ENCODE peak calls at places on chromosomes 3 and 15, in ten cellular contexts. One of them, this sample, is unnamed.

GRCh38 chr15:29805708-29806104 is 16.6 kb downstream of the TJP1 start:
- DNase-seq in stimulated activated CD8-positive, alpha-beta memory T cell treated with anti-CD3 and anti-CD28 coated beads, Interleukin-15, amount 100 ng/mL, for 48 hours: no peak
- DNase-seq in lung microvascular endothelial cell: no peak
- DNase-seq in Caki2: no peak
- DNase-seq in T-helper 9 cell: no peak
- DNase-seq in HFFc6: no peak
- DNase-seq in effector CD4-positive, alpha-beta T cell: no peak
- DNase-seq in amygdala: no peak
- DNase-seq in activated CD4-positive, CD25-positive, alpha-beta regulatory T cell treated with anti-CD3 and anti-CD28 coated beads, Interleukin-2, amount 50 U/mL, for 72 hours: no peak
- DNase-seq in fibroblast of pulmonary artery: no peak
- DNase-seq in this sample: no peak

GRCh38 chr15:90592144-90592887 is 62.6 kb downstream of the CRTC3 start:
- DNase-seq in stimulated activated CD8-positive, alpha-beta memory T cell treated with anti-CD3 and anti-CD28 coated beads, Interleukin-15, amount 100 ng/mL, for 48 hours: no peak
- DNase-seq in lung microvascular endothelial cell: no peak
- DNase-seq in Caki2: no peak
- DNase-seq in T-helper 9 cell: no peak
- DNase-seq in HFFc6: peak; percentile 82
- DNase-seq in effector CD4-positive, alpha-beta T cell: no peak
- DNase-seq in amygdala: no peak
- DNase-seq in activated CD4-positive, CD25-positive, alpha-beta regulatory T cell treated with anti-CD3 and anti-CD28 coated beads, Interleukin-2, amount 50 U/mL, for 72 hours: no peak
- DNase-seq in fibroblast of pulmonary artery: peak; percentile 77
- DNase-seq in this sample: no peak

GRCh38 chr3:130849111-130849552 is 44.8 kb upstream of the ATP2C1 start:
- DNase-seq in stimulated activated CD8-positive, alpha-beta memory T cell treated with anti-CD3 and anti-CD28 coated beads, Interleukin-15, amount 100 ng/mL, for 48 hours: no peak
- DNase-seq in lung microvascular endothelial cell: no peak
- DNase-seq in Caki2: no peak
- DNase-seq in T-helper 9 cell: no peak
- DNase-seq in HFFc6: no peak
- DNase-seq in effector CD4-positive, alpha-beta T cell: no peak
- DNase-seq in amygdala: no peak
- DNase-seq in activated CD4-positive, CD25-positive, alpha-beta regulatory T cell treated with anti-CD3 and anti-CD28 coated beads, Interleukin-2, amount 50 U/mL, for 72 hours: no peak
- DNase-seq in fibroblast of pulmonary artery: no peak
- DNase-seq in this sample: no peak

GRCh38 chr3:196400331-196400730 is 31.9 kb downstream of the UBXN7 start:
- DNase-seq in stimulated activated CD8-positive, alpha-beta memory T cell treated with anti-CD3 and anti-CD28 coated beads, Interleukin-15, amount 100 ng/mL, for 48 hours: no peak
- DNase-seq in lung microvascular endothelial cell: no peak
- DNase-seq in Caki2: no peak
- DNase-seq in T-helper 9 cell: no peak
- DNase-seq in HFFc6: no peak
- DNase-seq in effector CD4-positive, alpha-beta T cell: no peak
- DNase-seq in amygdala: no peak
- DNase-seq in activated CD4-positive, CD25-positive, alpha-beta regulatory T cell treated with anti-CD3 and anti-CD28 coated beads, Interleukin-2, amount 50 U/mL, for 72 hours: no peak
- DNase-seq in fibroblast of pulmonary artery: no peak
- DNase-seq in this sample: no peak

GRCh38 chr3:128293930-128294329 is 140.6 kb downstream of the EEFSEC start:
- DNase-seq in stimulated activated CD8-positive, alpha-beta memory T cell treated with anti-CD3 and anti-CD28 coated beads, Interleukin-15, amount 100 ng/mL, for 48 hours: no peak
- DNase-seq in lung microvascular endothelial cell: no peak
- DNase-seq in Caki2: no peak
- DNase-seq in T-helper 9 cell: no peak
- DNase-seq in HFFc6: no peak
- DNase-seq in effector CD4-positive, alpha-beta T cell: no peak
- DNase-seq in amygdala: no peak
- DNase-seq in activated CD4-positive, CD25-positive, alpha-beta regulatory T cell treated with anti-CD3 and anti-CD28 coated beads, Interleukin-2, amount 50 U/mL, for 72 hours: no peak
- DNase-seq in fibroblast of pulmonary artery: no peak
- DNase-seq in this sample: no peak

GRCh38 chr15:63140936-63141335 is 16.3 kb downstream of the RPS27L start:
- DNase-seq in stimulated activated CD8-positive, alpha-beta memory T cell treated with anti-CD3 and anti-CD28 coated beads, Interleukin-15, amount 100 ng/mL, for 48 hours: no peak
- DNase-seq in lung microvascular endothelial cell: no peak
- DNase-seq in Caki2: no peak
- DNase-seq in T-helper 9 cell: no peak
- DNase-seq in HFFc6: no peak
- DNase-seq in effector CD4-positive, alpha-beta T cell: no peak
- DNase-seq in amygdala: no peak
- DNase-seq in activated CD4-positive, CD25-positive, alpha-beta regulatory T cell treated with anti-CD3 and anti-CD28 coated beads, Interleukin-2, amount 50 U/mL, for 72 hours: no peak
- DNase-seq in fibroblast of pulmonary artery: no peak
- DNase-seq in this sample: no peak

GRCh38 chr3:169227911-169228310 is 435.6 kb downstream of the MECOM start:
- DNase-seq in stimulated activated CD8-positive, alpha-beta memory T cell treated with anti-CD3 and anti-CD28 coated beads, Interleukin-15, amount 100 ng/mL, for 48 hours: no peak
- DNase-seq in lung microvascular endothelial cell: peak; percentile 57
- DNase-seq in Caki2: no peak
- DNase-seq in T-helper 9 cell: no peak
- DNase-seq in HFFc6: peak; percentile 59
- DNase-seq in effector CD4-positive, alpha-beta T cell: no peak
- DNase-seq in amygdala: no peak
- DNase-seq in activated CD4-positive, CD25-positive, alpha-beta regulatory T cell treated with anti-CD3 and anti-CD28 coated beads, Interleukin-2, amount 50 U/mL, for 72 hours: no peak
- DNase-seq in fibroblast of pulmonary artery: peak; percentile 80
- DNase-seq in this sample: no peak

GRCh38 chr3:136193273-136194043 is 2.7 kb downstream of the MSL2 start:
- DNase-seq in stimulated activated CD8-positive, alpha-beta memory T cell treated with anti-CD3 and anti-CD28 coated beads, Interleukin-15, amount 100 ng/mL, for 48 hours: no peak
- DNase-seq in lung microvascular endothelial cell: no peak
- DNase-seq in Caki2: peak; percentile 29
- DNase-seq in T-helper 9 cell: no peak
- DNase-seq in HFFc6: no peak
- DNase-seq in effector CD4-positive, alpha-beta T cell: no peak
- DNase-seq in amygdala: no peak
- DNase-seq in activated CD4-positive, CD25-positive, alpha-beta regulatory T cell treated with anti-CD3 and anti-CD28 coated beads, Interleukin-2, amount 50 U/mL, for 72 hours: no peak
- DNase-seq in fibroblast of pulmonary artery: no peak
- DNase-seq in this sample: no peak

GRCh38 chr3:30440880-30441279 is 165.5 kb upstream of the TGFBR2 start:
- DNase-seq in stimulated activated CD8-positive, alpha-beta memory T cell treated with anti-CD3 and anti-CD28 coated beads, Interleukin-15, amount 100 ng/mL, for 48 hours: no peak
- DNase-seq in lung microvascular endothelial cell: peak; percentile 24
- DNase-seq in Caki2: no peak
- DNase-seq in T-helper 9 cell: no peak
- DNase-seq in HFFc6: no peak
- DNase-seq in effector CD4-positive, alpha-beta T cell: no peak
- DNase-seq in amygdala: no peak
- DNase-seq in activated CD4-positive, CD25-positive, alpha-beta regulatory T cell treated with anti-CD3 and anti-CD28 coated beads, Interleukin-2, amount 50 U/mL, for 72 hours: no peak
- DNase-seq in fibroblast of pulmonary artery: peak; percentile 87
- DNase-seq in this sample: no peak

GRCh38 chr3:44301746-44302145 is 36.8 kb upstream of the TCAIM start:
- DNase-seq in stimulated activated CD8-positive, alpha-beta memory T cell treated with anti-CD3 and anti-CD28 coated beads, Interleukin-15, amount 100 ng/mL, for 48 hours: no peak
- DNase-seq in lung microvascular endothelial cell: no peak
- DNase-seq in Caki2: no peak
- DNase-seq in T-helper 9 cell: no peak
- DNase-seq in HFFc6: no peak
- DNase-seq in effector CD4-positive, alpha-beta T cell: no peak
- DNase-seq in amygdala: no peak
- DNase-seq in activated CD4-positive, CD25-positive, alpha-beta regulatory T cell treated with anti-CD3 and anti-CD28 coated beads, Interleukin-2, amount 50 U/mL, for 72 hours: no peak
- DNase-seq in fibroblast of pulmonary artery: no peak
- DNase-seq in this sample: no peak

GRCh38 chr15:76073554-76073953 is 13.8 kb downstream of the TMEM266 start:
- DNase-seq in stimulated activated CD8-positive, alpha-beta memory T cell treated with anti-CD3 and anti-CD28 coated beads, Interleukin-15, amount 100 ng/mL, for 48 hours: no peak
- DNase-seq in lung microvascular endothelial cell: no peak
- DNase-seq in Caki2: peak; percentile 16
- DNase-seq in T-helper 9 cell: no peak
- DNase-seq in HFFc6: no peak
- DNase-seq in effector CD4-positive, alpha-beta T cell: no peak
- DNase-seq in amygdala: no peak
- DNase-seq in activated CD4-positive, CD25-positive, alpha-beta regulatory T cell treated with anti-CD3 and anti-CD28 coated beads, Interleukin-2, amount 50 U/mL, for 72 hours: no peak
- DNase-seq in fibroblast of pulmonary artery: no peak
- DNase-seq in this sample: no peak

This sample was measured in T-helper 22 cell.